ENCODE peak calls at places on chromosomes 4 and X, in eight cellular contexts. One of them, this sample, is unnamed.

GRCh38 chrX:2512501-2512900 is 11.7 kb upstream of the DHRSX start:
- DNase-seq in astrocyte: no peak
- DNase-seq in mammary epithelial cell: no peak
- DNase-seq in tibial artery: no peak
- DNase-seq in lung: no peak
- DNase-seq in upper lobe of left lung: no peak
- DNase-seq in upper lobe of right lung: no peak
- DNase-seq in colonic mucosa: no peak
- DNase-seq in this sample: no peak

GRCh38 chrX:20139966-20140365 is 1.7 kb downstream of the EIF1AX start:
- DNase-seq in astrocyte: peak
- DNase-seq in mammary epithelial cell: peak
- DNase-seq in tibial artery: no peak
- DNase-seq in lung: no peak
- DNase-seq in upper lobe of left lung: no peak
- DNase-seq in upper lobe of right lung: no peak
- DNase-seq in colonic mucosa: no peak
- DNase-seq in this sample: no peak

GRCh38 chr4:163949976-163950601 is 455.6 kb downstream of the TMA16 start:
- DNase-seq in astrocyte: no peak
- DNase-seq in mammary epithelial cell: no peak
- DNase-seq in tibial artery: no peak
- DNase-seq in lung: no peak
- DNase-seq in upper lobe of left lung: peak
- DNase-seq in upper lobe of right lung: peak
- DNase-seq in colonic mucosa: no peak
- DNase-seq in this sample: no peak

GRCh38 chrX:44898411-44899221 is 25.6 kb downstream of the KDM6A start:
- DNase-seq in astrocyte: peak
- DNase-seq in mammary epithelial cell: peak
- DNase-seq in tibial artery: no peak
- DNase-seq in lung: no peak
- DNase-seq in upper lobe of left lung: no peak
- DNase-seq in upper lobe of right lung: no peak
- DNase-seq in colonic mucosa: no peak
- DNase-seq in this sample: no peak

GRCh38 chr4:88645994-88646393 is 51.6 kb downstream of the NAP1L5 start:
- DNase-seq in astrocyte: no peak
- DNase-seq in mammary epithelial cell: no peak
- DNase-seq in tibial artery: no peak
- DNase-seq in lung: no peak
- DNase-seq in upper lobe of left lung: no peak
- DNase-seq in upper lobe of right lung: no peak
- DNase-seq in colonic mucosa: no peak
- DNase-seq in this sample: no peak

GRCh38 chrX:38636949-38637819 is 75.8 kb downstream of the TSPAN7 start:
- DNase-seq in astrocyte: no peak
- DNase-seq in mammary epithelial cell: no peak
- DNase-seq in tibial artery: no peak
- DNase-seq in lung: no peak
- DNase-seq in upper lobe of left lung: no peak
- DNase-seq in upper lobe of right lung: no peak
- DNase-seq in colonic mucosa: no peak
- DNase-seq in this sample: no peak

GRCh38 chr4:76200771-76201224 is 12.8 kb downstream of the SCARB2 start:
- DNase-seq in astrocyte: no peak
- DNase-seq in mammary epithelial cell: no peak
- DNase-seq in tibial artery: no peak
- DNase-seq in lung: peak
- DNase-seq in upper lobe of left lung: no peak
- DNase-seq in upper lobe of right lung: no peak
- DNase-seq in colonic mucosa: peak
- DNase-seq in this sample: no peak

GRCh38 chr4:73599182-73599581 is 21.1 kb downstream of the RASSF6 start:
- DNase-seq in astrocyte: peak
- DNase-seq in mammary epithelial cell: peak
- DNase-seq in tibial artery: no peak
- DNase-seq in lung: no peak
- DNase-seq in upper lobe of left lung: no peak
- DNase-seq in upper lobe of right lung: no peak
- DNase-seq in colonic mucosa: peak
- DNase-seq in this sample: no peak

GRCh38 chr4:167906851-167907250 is 185.5 kb upstream of the ANXA10 start:
- DNase-seq in astrocyte: peak
- DNase-seq in mammary epithelial cell: no peak
- DNase-seq in tibial artery: no peak
- DNase-seq in lung: no peak
- DNase-seq in upper lobe of left lung: no peak
- DNase-seq in upper lobe of right lung: no peak
- DNase-seq in colonic mucosa: no peak
- DNase-seq in this sample: no peak

GRCh38 chr4:111937368-111937767 is 207.9 kb upstream of the FAM241A start:
- DNase-seq in astrocyte: no peak
- DNase-seq in mammary epithelial cell: peak
- DNase-seq in tibial artery: no peak
- DNase-seq in lung: no peak
- DNase-seq in upper lobe of left lung: no peak
- DNase-seq in upper lobe of right lung: no peak
- DNase-seq in colonic mucosa: no peak
- DNase-seq in this sample: no peak

GRCh38 chr4:57425610-57426009 is 315.4 kb upstream of the IGFBP7 start:
- DNase-seq in astrocyte: peak
- DNase-seq in mammary epithelial cell: peak
- DNase-seq in tibial artery: no peak
- DNase-seq in lung: no peak
- DNase-seq in upper lobe of left lung: no peak
- DNase-seq in upper lobe of right lung: no peak
- DNase-seq in colonic mucosa: no peak
- DNase-seq in this sample: no peak

GRCh38 chr4:57064811-57065711 is 45.1 kb downstream of the IGFBP7 start:
- DNase-seq in astrocyte: peak
- DNase-seq in mammary epithelial cell: no peak
- DNase-seq in tibial artery: peak
- DNase-seq in lung: no peak
- DNase-seq in upper lobe of left lung: peak
- DNase-seq in upper lobe of right lung: no peak
- DNase-seq in colonic mucosa: no peak
- DNase-seq in this sample: peak

GRCh38 chrX:40154229-40154852 is 56.6 kb upstream of the BCOR start:
- DNase-seq in astrocyte: no peak
- DNase-seq in mammary epithelial cell: no peak
- DNase-seq in tibial artery: peak
- DNase-seq in lung: no peak
- DNase-seq in upper lobe of left lung: peak
- DNase-seq in upper lobe of right lung: no peak
- DNase-seq in colonic mucosa: peak
- DNase-seq in this sample: no peak

GRCh38 chr4:86233681-86234080 is 126.2 kb downstream of the MAPK10 start:
- DNase-seq in astrocyte: peak
- DNase-seq in mammary epithelial cell: peak
- DNase-seq in tibial artery: no peak
- DNase-seq in lung: no peak
- DNase-seq in upper lobe of left lung: no peak
- DNase-seq in upper lobe of right lung: no peak
- DNase-seq in colonic mucosa: no peak
- DNase-seq in this sample: no peak

GRCh38 chr4:164924670-164925238 is 47.8 kb downstream of the APELA start:
- DNase-seq in astrocyte: no peak
- DNase-seq in mammary epithelial cell: no peak
- DNase-seq in tibial artery: no peak
- DNase-seq in lung: no peak
- DNase-seq in upper lobe of left lung: no peak
- DNase-seq in upper lobe of right lung: no peak
- DNase-seq in colonic mucosa: no peak
- DNase-seq in this sample: no peak

GRCh38 chrX:72137846-72138455 is 6.2 kb upstream of the RTL5 start:
- DNase-seq in astrocyte: no peak
- DNase-seq in mammary epithelial cell: no peak
- DNase-seq in tibial artery: no peak
- DNase-seq in lung: no peak
- DNase-seq in upper lobe of left lung: no peak
- DNase-seq in upper lobe of right lung: no peak
- DNase-seq in colonic mucosa: no peak
- DNase-seq in this sample: no peak

GRCh38 chr4:152462047-152462446 is 73.8 kb downstream of the FBXW7 start:
- DNase-seq in astrocyte: no peak
- DNase-seq in mammary epithelial cell: no peak
- DNase-seq in tibial artery: no peak
- DNase-seq in lung: no peak
- DNase-seq in upper lobe of left lung: no peak
- DNase-seq in upper lobe of right lung: no peak
- DNase-seq in colonic mucosa: no peak
- DNase-seq in this sample: no peak

GRCh38 chrX:96314974-96315373 is 369.7 kb upstream of the DIAPH2 start:
- DNase-seq in astrocyte: peak
- DNase-seq in mammary epithelial cell: peak
- DNase-seq in tibial artery: no peak
- DNase-seq in lung: no peak
- DNase-seq in upper lobe of left lung: no peak
- DNase-seq in upper lobe of right lung: no peak
- DNase-seq in colonic mucosa: no peak
- DNase-seq in this sample: no peak

GRCh38 chr4:81562093-81562492 is 90.4 kb upstream of the RASGEF1B start:
- DNase-seq in astrocyte: no peak
- DNase-seq in mammary epithelial cell: no peak
- DNase-seq in tibial artery: no peak
- DNase-seq in lung: no peak
- DNase-seq in upper lobe of left lung: no peak
- DNase-seq in upper lobe of right lung: no peak
- DNase-seq in colonic mucosa: no peak
- DNase-seq in this sample: no peak

GRCh38 chrX:100895365-100896075 is 21.4 kb upstream of the NOX1 start:
- DNase-seq in astrocyte: peak
- DNase-seq in mammary epithelial cell: peak
- DNase-seq in tibial artery: no peak
- DNase-seq in lung: no peak
- DNase-seq in upper lobe of left lung: no peak
- DNase-seq in upper lobe of right lung: no peak
- DNase-seq in colonic mucosa: no peak
- DNase-seq in this sample: no peak

DNA sequence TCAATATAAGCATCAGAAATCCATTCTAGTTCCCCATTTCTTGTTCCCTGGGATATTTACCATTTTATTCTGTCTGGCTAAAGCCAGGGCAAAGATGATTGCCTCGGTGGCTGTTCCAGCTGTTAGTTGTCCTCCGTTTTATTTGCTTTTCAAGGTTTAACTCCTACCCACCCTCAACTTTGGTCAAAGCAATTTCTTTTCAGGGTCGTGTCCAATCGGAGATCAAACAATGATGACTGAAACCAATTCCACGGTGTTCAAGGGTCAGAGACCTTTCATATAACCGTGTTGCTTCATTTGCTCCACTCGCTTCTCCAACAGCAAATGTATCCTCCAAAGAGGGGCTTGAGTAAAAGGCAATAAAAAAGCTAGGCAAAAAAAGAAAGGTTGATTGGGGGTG is 193.5 kb upstream of the FTHL17 start:
- DNase-seq in astrocyte: no peak
- DNase-seq in mammary epithelial cell: no peak
- DNase-seq in tibial artery: no peak
- DNase-seq in lung: no peak
- DNase-seq in upper lobe of left lung: no peak
- DNase-seq in upper lobe of right lung: no peak
- DNase-seq in colonic mucosa: no peak
- DNase-seq in this sample: no peak
- H3K4me3 ChIP-seq in astrocyte: peak
- H3K4me3 ChIP-seq in mammary epithelial cell: peak
- H3K4me3 ChIP-seq in tibial artery: peak
- H3K4me3 ChIP-seq in lung: no peak
- H3K4me3 ChIP-seq in upper lobe of left lung: peak
- H3K4me3 ChIP-seq in upper lobe of right lung: peak
- H3K4me3 ChIP-seq in colonic mucosa: no peak
- H3K4me3 ChIP-seq in this sample: peak

GRCh38 chr4:64582492-64582891 is 173.2 kb upstream of the TECRL start:
- DNase-seq in astrocyte: no peak
- DNase-seq in mammary epithelial cell: no peak
- DNase-seq in tibial artery: no peak
- DNase-seq in lung: no peak
- DNase-seq in upper lobe of left lung: no peak
- DNase-seq in upper lobe of right lung: no peak
- DNase-seq in colonic mucosa: no peak
- DNase-seq in this sample: no peak

GRCh38 chr4:64584125-64584524 is 174.9 kb upstream of the TECRL start:
- DNase-seq in astrocyte: no peak
- DNase-seq in mammary epithelial cell: no peak
- DNase-seq in tibial artery: no peak
- DNase-seq in lung: no peak
- DNase-seq in upper lobe of left lung: no peak
- DNase-seq in upper lobe of right lung: no peak
- DNase-seq in colonic mucosa: no peak
- DNase-seq in this sample: no peak

GRCh38 chr4:64588507-64588906 is 179.3 kb upstream of the TECRL start:
- DNase-seq in astrocyte: no peak
- DNase-seq in mammary epithelial cell: no peak
- DNase-seq in tibial artery: no peak
- DNase-seq in lung: no peak
- DNase-seq in upper lobe of left lung: no peak
- DNase-seq in upper lobe of right lung: no peak
- DNase-seq in colonic mucosa: no peak
- DNase-seq in this sample: no peak

GRCh38 chr4:64581422-64581821 is 172.2 kb upstream of the TECRL start:
- DNase-seq in astrocyte: peak
- DNase-seq in mammary epithelial cell: peak
- DNase-seq in tibial artery: no peak
- DNase-seq in lung: no peak
- DNase-seq in upper lobe of left lung: no peak
- DNase-seq in upper lobe of right lung: no peak
- DNase-seq in colonic mucosa: no peak
- DNase-seq in this sample: no peak

GRCh38 chr4:64584981-64585557 is 175.8 kb upstream of the TECRL start:
- DNase-seq in astrocyte: peak
- DNase-seq in mammary epithelial cell: peak
- DNase-seq in tibial artery: no peak
- DNase-seq in lung: no peak
- DNase-seq in upper lobe of left lung: no peak
- DNase-seq in upper lobe of right lung: no peak
- DNase-seq in colonic mucosa: no peak
- DNase-seq in this sample: no peak
- TF ChIP-seq CTCF in astrocyte: peak
- TF ChIP-seq CTCF in mammary epithelial cell: peak
- TF ChIP-seq CTCF in tibial artery: no peak
- TF ChIP-seq CTCF in lung: no peak
- TF ChIP-seq CTCF in upper lobe of left lung: no peak
- TF ChIP-seq CTCF in upper lobe of right lung: peak
- TF ChIP-seq CTCF in colonic mucosa: peak
- TF ChIP-seq CTCF in this sample: peak

GRCh38 chr4:147056951-147057630 is 111.4 kb upstream of the TTC29 start:
- DNase-seq in astrocyte: peak
- DNase-seq in mammary epithelial cell: no peak
- DNase-seq in tibial artery: no peak
- DNase-seq in lung: no peak
- DNase-seq in upper lobe of left lung: no peak
- DNase-seq in upper lobe of right lung: no peak
- DNase-seq in colonic mucosa: no peak
- DNase-seq in this sample: no peak
- H3K4me3 ChIP-seq in astrocyte: peak
- H3K4me3 ChIP-seq in mammary epithelial cell: peak
- H3K4me3 ChIP-seq in tibial artery: peak
- H3K4me3 ChIP-seq in lung: no peak
- H3K4me3 ChIP-seq in upper lobe of left lung: peak
- H3K4me3 ChIP-seq in upper lobe of right lung: peak
- H3K4me3 ChIP-seq in colonic mucosa: peak
- H3K4me3 ChIP-seq in this sample: peak

GRCh38 chr4:110654254-110654635 is 31.4 kb upstream of the PITX2 start:
- DNase-seq in astrocyte: peak
- DNase-seq in mammary epithelial cell: no peak
- DNase-seq in tibial artery: no peak
- DNase-seq in lung: no peak
- DNase-seq in upper lobe of left lung: no peak
- DNase-seq in upper lobe of right lung: no peak
- DNase-seq in colonic mucosa: no peak
- DNase-seq in this sample: no peak

GRCh38 chr4:110653602-110654253 is 30.9 kb upstream of the PITX2 start:
- DNase-seq in astrocyte: no peak
- DNase-seq in mammary epithelial cell: no peak
- DNase-seq in tibial artery: no peak
- DNase-seq in lung: no peak
- DNase-seq in upper lobe of left lung: no peak
- DNase-seq in upper lobe of right lung: no peak
- DNase-seq in colonic mucosa: no peak
- DNase-seq in this sample: no peak
- TF ChIP-seq CTCF in astrocyte: no peak
- TF ChIP-seq CTCF in mammary epithelial cell: no peak
- TF ChIP-seq CTCF in tibial artery: no peak
- TF ChIP-seq CTCF in lung: no peak
- TF ChIP-seq CTCF in upper lobe of left lung: no peak
- TF ChIP-seq CTCF in upper lobe of right lung: no peak
- TF ChIP-seq CTCF in colonic mucosa: no peak
- TF ChIP-seq CTCF in this sample: no peak